ENCODE peak calls at places on chromosomes 4 and X, in four cellular contexts. N, D, E and Y are unnamed samples. For H3K36me3 and H3K9me3, the result is how much of the 10 kb centered on the place peaks cover.

GRCh38 chrX:47573334-47574095 is 8.7 kb upstream of the TIMP1 start:
- DNase-seq in N (no peak), D (no peak), E (peak), Y (peak)

GRCh38 chr4:76748649-76749048 is 149.3 kb downstream of the SOWAHB start:
- DNase-seq in N (no peak), D (no peak), E (peak), Y (peak)

GRCh38 chr4:6856391-6856790 is 53.2 kb upstream of the TBC1D14 start:
- DNase-seq in N (no peak), D (no peak), E (no peak), Y (no peak)

GRCh38 chr4:168535689-168536088 is 38.8 kb downstream of the PALLD start:
- DNase-seq in N (no peak), D (no peak), E (no peak), Y (no peak)

GRCh38 chr4:121164291-121164690 is at the start of gene TNIP3:
- DNase-seq in N (no peak), D (no peak), E (no peak), Y (no peak)

GRCh38 chrX:80181079-80181478 is 166.5 kb downstream of the TBX22 start:
- DNase-seq in N (no peak), D (no peak), E (no peak), Y (no peak)

GRCh38 chr4:109631709-109632108 is 71.5 kb downstream of the CASP6 start:
- DNase-seq in N (no peak), D (no peak), E (no peak), Y (peak)

GRCh38 chr4:125765936-125766335 is 451.2 kb downstream of the FAT4 start:
- DNase-seq in N (no peak), D (no peak), E (no peak), Y (no peak)

GRCh38 chr4:87032884-87033533 is 98.2 kb downstream of the AFF1 start:
- DNase-seq in N (no peak), D (no peak), E (peak), Y (no peak)

GRCh38 chrX:118756111-118756510 is 28.7 kb downstream of the IL13RA1 start:
- DNase-seq in N (no peak), D (no peak), E (no peak), Y (no peak)

GRCh38 chr4:22607382-22607781 is 85.4 kb upstream of the GBA3 start:
- DNase-seq in N (peak), D (no peak), E (no peak), Y (peak)

GRCh38 chr4:76386566-76387305 is 34.2 kb downstream of the CCDC158 start:
- DNase-seq in N (no peak), D (no peak), E (no peak), Y (no peak)

GRCh38 chr4:48518143-48518542 is 28.1 kb downstream of the ZAR1 start:
- DNase-seq in N (no peak), D (no peak), E (no peak), Y (no peak)

GRCh38 chr4:52312722-52313121 is 261.6 kb downstream of the SPATA18 start:
- DNase-seq in N (peak), D (no peak), E (no peak), Y (no peak)

GRCh38 chrX:74500555-74500954 is 79.3 kb downstream of the SLC16A2 start:
- DNase-seq in N (no peak), D (no peak), E (no peak), Y (no peak)

GRCh38 chrX:9566150-9566621 is 101.3 kb downstream of the TBL1X start:
- DNase-seq in N (peak), D (no peak), E (peak), Y (peak)

GRCh38 chrX:43804021-43804420 is 78.2 kb downstream of the MAOB start:
- DNase-seq in N (no peak), D (no peak), E (no peak), Y (no peak)

GRCh38 chr4:152979731-152980330 is 43.7 kb downstream of the FHDC1 start:
- DNase-seq in N (no peak), D (no peak), E (no peak), Y (no peak)

GRCh38 chr4:5710065-5710961 is 688 bp upstream of the EVC start:
- DNase-seq in N (no peak), D (no peak), E (peak), Y (no peak)

GRCh38 chr4:71052716-71053115 is 59.3 kb downstream of the DCK start:
- DNase-seq in N (no peak), D (no peak), E (no peak), Y (no peak)

GRCh38 chr4:44446801-44447562 is 1.6 kb downstream of the KCTD8 start:
- DNase-seq in N (no peak), D (no peak), E (peak), Y (peak)

GRCh38 chr4:54232151-54232688 is 3.1 kb downstream of the PDGFRA start:
- DNase-seq in N (no peak), D (no peak), E (no peak), Y (no peak)

GRCh38 chr4:123505457-123506310 is 109.1 kb downstream of the SPRY1 start:
- DNase-seq in N (no peak), D (peak), E (peak), Y (peak)

GRCh38 chr4:119314356-119314755 is 7.6 kb downstream of the FABP2 start:
- DNase-seq in N (no peak), D (peak), E (peak), Y (no peak)

GRCh38 chrX:17174671-17175070 is 200.3 kb upstream of the NHS start:
- DNase-seq in N (no peak), D (no peak), E (no peak), Y (no peak)

GRCh38 chrX:19535481-19535880 is 20.2 kb upstream of the MAP3K15 start:
- DNase-seq in N (no peak), D (no peak), E (no peak), Y (peak)

GRCh38 chr4:27360651-27361347 is 500.2 kb downstream of the STIM2 start:
- DNase-seq in N (no peak), D (no peak), E (peak), Y (no peak)

GRCh38 chrX:37776987-37777325 is 2.9 kb upstream of the CYBB start:
- DNase-seq in N (no peak), D (no peak), E (no peak), Y (no peak)

GRCh38 chrX:143873343-143873742 is 10.5 kb upstream of the UBE2NL start:
- DNase-seq in N (no peak), D (no peak), E (no peak), Y (no peak)

GRCh38 chr4:82753238-82753637 is 45.4 kb downstream of the SCD5 start:
- DNase-seq in N (no peak), D (no peak), E (no peak), Y (peak)

GRCh38 chrX:49040376-49040955 is 2.7 kb downstream of the TFE3 start:
- DNase-seq in N (no peak), D (no peak), E (peak), Y (no peak)

GRCh38 chrX:115690554-115691216 is 129.7 kb downstream of the PLS3 start:
- DNase-seq in N (peak), D (peak), E (peak), Y (peak)

GRCh38 chr4:2587215-2587823 is 50.9 kb downstream of the FAM193A start:
- DNase-seq in N (no peak), D (no peak), E (no peak), Y (no peak)

GRCh38 chr4:169582706-169583105 is 29.7 kb downstream of the NEK1 start:
- DNase-seq in N (no peak), D (no peak), E (no peak), Y (no peak)

GRCh38 chr4:112069110-112069509 is 76.1 kb upstream of the FAM241A start:
- DNase-seq in N (no peak), D (no peak), E (no peak), Y (no peak)

GRCh38 chrX:63250253-63250868 is 100.8 kb downstream of the SPIN4 start:
- DNase-seq in N (peak), D (no peak), E (peak), Y (peak)

GRCh38 chr4:184099033-184099432 is 118.6 kb downstream of the ENPP6 start:
- DNase-seq in N (no peak), D (no peak), E (no peak), Y (no peak)

GRCh38 chr4:184097815-184098214 is 119.9 kb downstream of the ENPP6 start:
- DNase-seq in N (no peak), D (no peak), E (no peak), Y (no peak)

GRCh38 chr4:184094532-184095192 is 123.0 kb downstream of the ENPP6 start:
- DNase-seq in N (no peak), D (no peak), E (no peak), Y (no peak)

GRCh38 chr4:184097240-184097619 is 120.4 kb downstream of the ENPP6 start:
- DNase-seq in N (no peak), D (no peak), E (no peak), Y (no peak)

GRCh38 chr4:184096561-184097239 is 121.0 kb downstream of the ENPP6 start:
- DNase-seq in N (no peak), D (no peak), E (no peak), Y (no peak)
- H3K4me3 ChIP-seq in N (no peak), D (peak), E (no peak), Y (no peak)

GRCh38 chr4:184397516-184398163 is 76.7 kb downstream of the IRF2 start:
- DNase-seq in N (no peak), D (no peak), E (no peak), Y (no peak)
- H3K36me3 ChIP-seq in N (under half), D (half or more), E (under half), Y (under half)

GRCh38 chr4:175986-176385 is 51.7 kb downstream of the ZNF718 start:
- DNase-seq in N (no peak), D (no peak), E (no peak), Y (no peak)
- H3K9me3 ChIP-seq in N (under half), D (under half), E (under half), Y (under half)

GRCh38 chrX:153626025-153626633 is 20.9 kb upstream of the DUSP9 start:
- DNase-seq in N (no peak), D (no peak), E (no peak), Y (peak)

GRCh38 chrX:153623310-153624029 is 23.5 kb upstream of the DUSP9 start:
- DNase-seq in N (no peak), D (no peak), E (no peak), Y (no peak)

GRCh38 chrX:153622661-153623309 is 23.8 kb upstream of the CCNQ start:
- DNase-seq in N (no peak), D (no peak), E (no peak), Y (peak)

GRCh38 chrX:153625271-153626024 is 21.6 kb upstream of the DUSP9 start:
- DNase-seq in N (no peak), D (no peak), E (no peak), Y (peak)

DNA sequence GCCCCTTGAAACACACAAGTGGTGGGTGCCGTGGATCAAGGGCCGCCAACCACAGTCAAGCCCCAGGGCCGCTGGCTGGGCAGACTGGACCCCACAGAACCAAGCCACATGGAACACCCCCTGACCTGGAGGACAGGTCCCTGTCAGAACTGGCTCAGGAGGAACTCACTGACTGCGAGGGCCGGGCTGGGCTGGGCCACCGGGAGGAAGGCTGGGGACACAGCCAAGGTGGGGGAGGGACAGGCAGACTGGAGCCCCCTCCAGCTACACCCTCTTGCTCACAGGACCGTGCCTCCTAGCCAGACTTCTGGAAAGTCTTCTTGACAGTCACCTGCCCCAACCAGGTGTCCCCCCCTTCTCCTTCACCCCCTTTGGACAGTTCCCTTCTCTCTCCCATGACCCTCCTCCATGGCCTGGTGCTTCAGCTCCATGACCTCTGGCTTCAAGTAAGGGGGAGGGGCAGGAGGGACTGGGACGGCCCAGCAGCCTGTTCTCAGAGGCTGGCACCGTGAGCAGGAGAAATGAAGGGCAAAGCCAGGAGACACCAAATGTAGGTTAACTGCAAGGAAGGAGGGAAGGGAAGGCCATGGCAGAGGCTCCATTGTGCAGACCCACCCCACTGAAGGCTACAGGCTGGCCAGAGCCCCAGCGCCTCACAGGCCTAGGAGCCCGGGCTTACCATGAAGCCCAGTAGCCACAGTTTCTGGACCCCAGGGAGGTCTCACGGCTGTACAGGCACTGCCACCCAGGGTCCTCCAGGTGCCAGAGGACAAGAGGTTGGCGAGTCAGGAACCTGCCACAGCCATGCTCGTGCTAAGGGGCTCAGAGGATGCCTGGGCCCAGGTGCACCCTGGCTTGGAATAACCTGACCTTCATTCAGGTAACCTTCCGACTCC is 22.6 kb upstream of the DUSP9 start:
- DNase-seq in N (no peak), D (no peak), E (no peak), Y (no peak)
- H3K4me3 ChIP-seq in N (no peak), D (no peak), E (no peak), Y (no peak)